ENCODE peak calls at places on chromosomes 4 and X, in nine cellular contexts. N is H4, Q is neuronal stem cell, V is body of pancreas, D is heart right ventricle, L is astrocyte of the spinal cord, O is IMR-90, G is WTC11, Z is iris pigment epithelial cell. S is an unnamed sample.

GRCh38 chrX:11416600-11416999 is 123.4 kb downstream of the AMELX start:
- DNase-seq in N (no peak), Q (no peak), V (no peak), D (no peak), L (no peak), O (no peak), G (no peak), Z (no peak), S (no peak)

GRCh38 chr4:2925931-2926860 is 37.0 kb downstream of the NOP14 start:
- DNase-seq in N (no peak), Q (no peak), V (no peak), D (no peak), L (no peak), O (no peak), G (no peak), Z (no peak), S (no peak)

GRCh38 chr4:47933798-47934197 is 19.4 kb upstream of the NFXL1 start:
- DNase-seq in N (peak), Q (no peak), V (no peak), D (no peak), L (peak), O (peak), G (no peak), Z (peak), S (peak)

GRCh38 chr4:141192564-141192963 is 28.1 kb upstream of the ZNF330 start:
- DNase-seq in N (no peak), Q (no peak), V (no peak), D (no peak), L (no peak), O (no peak), G (no peak), Z (no peak), S (no peak)

GRCh38 chr4:137421796-137422195 is 110.5 kb downstream of the PCDH18 start:
- DNase-seq in N (no peak), Q (no peak), V (no peak), D (no peak), L (peak), O (peak), G (no peak), Z (peak), S (no peak)

GRCh38 chr4:146335763-146336412 is 121.5 kb downstream of the REELD1 start:
- DNase-seq in N (peak), Q (no peak), V (no peak), D (no peak), L (no peak), O (no peak), G (no peak), Z (no peak), S (peak)

GRCh38 chr4:7658297-7659204 is 223.8 kb upstream of the PSAPL1 start:
- DNase-seq in N (no peak), Q (no peak), V (no peak), D (no peak), L (peak), O (peak), G (no peak), Z (peak), S (no peak)

GRCh38 chr4:140296335-140296753 is 77.1 kb upstream of the SCOC start:
- DNase-seq in N (peak), Q (no peak), V (peak), D (peak), L (peak), O (peak), G (no peak), Z (peak), S (peak)

GRCh38 chr4:24991015-24991414 is 39.7 kb downstream of the LGI2 start:
- DNase-seq in N (peak), Q (no peak), V (no peak), D (no peak), L (peak), O (peak), G (no peak), Z (peak), S (peak)

GRCh38 chr4:14254252-14254651 is 626.7 kb upstream of the BOD1L1 start:
- DNase-seq in N (peak), Q (no peak), V (peak), D (peak), L (peak), O (peak), G (peak), Z (peak), S (peak)

GRCh38 chr4:127364397-127364796 is 268.4 kb upstream of the INTU start:
- DNase-seq in N (no peak), Q (no peak), V (no peak), D (no peak), L (no peak), O (no peak), G (no peak), Z (no peak), S (no peak)

GRCh38 chrX:70479197-70479969 is 34.7 kb downstream of the DLG3 start:
- DNase-seq in N (peak), Q (no peak), V (no peak), D (no peak), L (peak), O (peak), G (no peak), Z (peak), S (peak)

GRCh38 chr4:61514991-61515390 is 314.9 kb downstream of the ADGRL3 start:
- DNase-seq in N (no peak), Q (no peak), V (no peak), D (no peak), L (no peak), O (no peak), G (no peak), Z (no peak), S (no peak)

GRCh38 chr4:72505314-72505744 is 63.7 kb downstream of the ADAMTS3 start:
- DNase-seq in N (peak), Q (peak), V (no peak), D (no peak), L (peak), O (peak), G (peak), Z (peak), S (peak)

GRCh38 chr4:48804584-48805301 is 24.7 kb upstream of the FRYL start:
- DNase-seq in N (no peak), Q (no peak), V (no peak), D (no peak), L (no peak), O (no peak), G (no peak), Z (no peak), S (no peak)

GRCh38 chr4:78721739-78722138 is 54.4 kb upstream of the BMP2K start:
- DNase-seq in N (no peak), Q (no peak), V (no peak), D (no peak), L (no peak), O (no peak), G (no peak), Z (no peak), S (no peak)

GRCh38 chrX:2526390-2526789 is 25.6 kb upstream of the DHRSX start:
- DNase-seq in N (no peak), Q (no peak), V (no peak), D (no peak), L (no peak), O (no peak), G (no peak), Z (no peak), S (no peak)

GRCh38 chrX:71366674-71367256 is 608 bp downstream of the TAF1 start:
- DNase-seq in N (no peak), Q (no peak), V (peak), D (peak), L (peak), O (peak), G (peak), Z (peak), S (peak)

GRCh38 chr4:151643564-151643963 is 117.2 kb downstream of the GATB start:
- DNase-seq in N (no peak), Q (no peak), V (no peak), D (no peak), L (no peak), O (no peak), G (no peak), Z (no peak), S (no peak)

GRCh38 chrX:48958635-48959094 is 1.3 kb upstream of the OTUD5 start:
- DNase-seq in N (no peak), Q (no peak), V (peak), D (peak), L (peak), O (peak), G (no peak), Z (peak), S (peak)

GRCh38 chr4:169993531-169993930 is 32.7 kb downstream of the MFAP3L start:
- DNase-seq in N (no peak), Q (no peak), V (no peak), D (no peak), L (no peak), O (no peak), G (no peak), Z (no peak), S (no peak)

GRCh38 chr4:169985881-169986280 is 40.3 kb downstream of the MFAP3L start:
- DNase-seq in N (no peak), Q (no peak), V (no peak), D (no peak), L (no peak), O (no peak), G (no peak), Z (no peak), S (no peak)

GRCh38 chr4:156190606-156191005 is 236.9 kb upstream of the CTSO start:
- DNase-seq in N (peak), Q (no peak), V (no peak), D (no peak), L (peak), O (peak), G (no peak), Z (peak), S (peak)

GRCh38 chrX:136689441-136689840 is 41.5 kb downstream of the CD40LG start:
- DNase-seq in N (no peak), Q (peak), V (no peak), D (no peak), L (peak), O (peak), G (peak), Z (peak), S (peak)

GRCh38 chrX:152220612-152221011 is 82.2 kb upstream of the MAGEA10 start:
- DNase-seq in N (peak), Q (no peak), V (no peak), D (no peak), L (peak), O (no peak), G (no peak), Z (peak), S (peak)

GRCh38 chr4:21765810-21766407 is 182.7 kb downstream of the KCNIP4 start:
- DNase-seq in N (peak), Q (peak), V (peak), D (no peak), L (peak), O (peak), G (peak), Z (peak), S (peak)

GRCh38 chrX:68936608-68937007 is 107.8 kb downstream of the EFNB1 start:
- DNase-seq in N (peak), Q (no peak), V (no peak), D (no peak), L (peak), O (peak), G (no peak), Z (peak), S (peak)

GRCh38 chr4:8221476-8221875 is 22.4 kb downstream of the SH3TC1 start:
- DNase-seq in N (no peak), Q (no peak), V (no peak), D (no peak), L (no peak), O (peak), G (no peak), Z (peak), S (peak)

S was measured in fibroblast of pulmonary artery.